ENCODE peak calls at places on chromosomes 7 and 10, in five cellular contexts. One of them, this sample, is unnamed. For H3K4me1, the result is how much of the 10 kb centered on the place peaks cover.

GRCh38 chr7:81447351-81447952 is 322.4 kb downstream of the HGF start:
- DNase-seq in CD8-positive, alpha-beta memory T cell: no peak
- DNase-seq in neuronal stem cell: no peak
- DNase-seq in ovary: no peak
- DNase-seq in left ventricle myocardium inferior: no peak
- DNase-seq in this sample: no peak

GRCh38 chr7:111937164-111937563 is 269.0 kb downstream of the DOCK4 start:
- DNase-seq in CD8-positive, alpha-beta memory T cell: no peak
- DNase-seq in left ventricle myocardium inferior: no peak
- DNase-seq in neuronal stem cell: no peak
- DNase-seq in ovary: no peak
- DNase-seq in this sample: no peak

GRCh38 chr10:43282881-43283280 is 16.0 kb upstream of the RASGEF1A start:
- DNase-seq in ovary: no peak
- DNase-seq in left ventricle myocardium inferior: no peak
- DNase-seq in neuronal stem cell: no peak
- DNase-seq in CD8-positive, alpha-beta memory T cell: no peak
- DNase-seq in this sample: no peak

GRCh38 chr7:151187409-151188251 is 580 bp upstream of the ASB10 start:
- DNase-seq in neuronal stem cell: no peak
- DNase-seq in ovary: no peak
- DNase-seq in CD8-positive, alpha-beta memory T cell: no peak
- DNase-seq in left ventricle myocardium inferior: peak
- DNase-seq in this sample: no peak

GRCh38 chr10:66834802-66835201 is 91.0 kb upstream of the LRRTM3 start:
- DNase-seq in neuronal stem cell: no peak
- DNase-seq in left ventricle myocardium inferior: no peak
- DNase-seq in CD8-positive, alpha-beta memory T cell: no peak
- DNase-seq in ovary: no peak
- DNase-seq in this sample: no peak

GRCh38 chr7:90708841-90709317 is 112.8 kb downstream of the CDK14 start:
- DNase-seq in ovary: no peak
- DNase-seq in CD8-positive, alpha-beta memory T cell: no peak
- DNase-seq in neuronal stem cell: no peak
- DNase-seq in left ventricle myocardium inferior: no peak
- DNase-seq in this sample: no peak

GRCh38 chr10:14196113-14196512 is 134.6 kb downstream of the FRMD4A start:
- DNase-seq in neuronal stem cell: no peak
- DNase-seq in left ventricle myocardium inferior: no peak
- DNase-seq in ovary: no peak
- DNase-seq in CD8-positive, alpha-beta memory T cell: no peak
- DNase-seq in this sample: no peak

GRCh38 chr10:99698504-99699080 is 33.3 kb downstream of the COX15 start:
- DNase-seq in left ventricle myocardium inferior: no peak
- DNase-seq in CD8-positive, alpha-beta memory T cell: no peak
- DNase-seq in neuronal stem cell: no peak
- DNase-seq in ovary: no peak
- DNase-seq in this sample: no peak

GRCh38 chr10:120948889-120949382 is 97.8 kb downstream of the WDR11 start:
- DNase-seq in ovary: peak
- DNase-seq in neuronal stem cell: peak
- DNase-seq in left ventricle myocardium inferior: peak
- DNase-seq in CD8-positive, alpha-beta memory T cell: peak
- DNase-seq in this sample: peak

GRCh38 chr10:24457661-24458318 is 248.9 kb downstream of the KIAA1217 start:
- DNase-seq in neuronal stem cell: no peak
- DNase-seq in ovary: no peak
- DNase-seq in left ventricle myocardium inferior: no peak
- DNase-seq in CD8-positive, alpha-beta memory T cell: no peak
- DNase-seq in this sample: no peak

GRCh38 chr10:4221315-4221714 is 436.3 kb upstream of the KLF6 start:
- DNase-seq in left ventricle myocardium inferior: no peak
- DNase-seq in CD8-positive, alpha-beta memory T cell: no peak
- DNase-seq in ovary: no peak
- DNase-seq in neuronal stem cell: no peak
- DNase-seq in this sample: no peak

GRCh38 chr7:77734590-77735421 is 38.5 kb downstream of the RSBN1L start:
- DNase-seq in neuronal stem cell: no peak
- DNase-seq in CD8-positive, alpha-beta memory T cell: no peak
- DNase-seq in ovary: no peak
- DNase-seq in left ventricle myocardium inferior: no peak
- DNase-seq in this sample: peak

GRCh38 chr7:96992624-96993452 is 12.5 kb upstream of the DLX6 start:
- DNase-seq in CD8-positive, alpha-beta memory T cell: no peak
- DNase-seq in ovary: no peak
- DNase-seq in left ventricle myocardium inferior: no peak
- DNase-seq in neuronal stem cell: peak
- DNase-seq in this sample: no peak

GRCh38 chr7:157711353-157711888 is 374.6 kb downstream of the DNAJB6 start:
- DNase-seq in CD8-positive, alpha-beta memory T cell: no peak
- DNase-seq in neuronal stem cell: no peak
- DNase-seq in ovary: peak
- DNase-seq in left ventricle myocardium inferior: no peak
- DNase-seq in this sample: no peak

GRCh38 chr10:79079074-79079397 is 10.3 kb downstream of the ZMIZ1 start:
- DNase-seq in neuronal stem cell: no peak
- DNase-seq in CD8-positive, alpha-beta memory T cell: no peak
- DNase-seq in left ventricle myocardium inferior: no peak
- DNase-seq in ovary: no peak
- DNase-seq in this sample: no peak

GRCh38 chr10:67665491-67665890 is 30.5 kb downstream of the CTNNA3 start:
- DNase-seq in CD8-positive, alpha-beta memory T cell: no peak
- DNase-seq in ovary: no peak
- DNase-seq in left ventricle myocardium inferior: no peak
- DNase-seq in neuronal stem cell: no peak
- DNase-seq in this sample: no peak

GRCh38 chr10:131141645-131142445 is 169.7 kb downstream of the TCERG1L start:
- DNase-seq in CD8-positive, alpha-beta memory T cell: no peak
- DNase-seq in left ventricle myocardium inferior: no peak
- DNase-seq in ovary: no peak
- DNase-seq in neuronal stem cell: no peak
- DNase-seq in this sample: no peak

GRCh38 chr10:66910676-66911075 is 15.2 kb upstream of the LRRTM3 start:
- DNase-seq in left ventricle myocardium inferior: no peak
- DNase-seq in neuronal stem cell: no peak
- DNase-seq in CD8-positive, alpha-beta memory T cell: no peak
- DNase-seq in ovary: no peak
- DNase-seq in this sample: no peak

GRCh38 chr7:46205478-46205877 is 284.4 kb upstream of the IGFBP3 start:
- DNase-seq in left ventricle myocardium inferior: no peak
- DNase-seq in CD8-positive, alpha-beta memory T cell: no peak
- DNase-seq in neuronal stem cell: no peak
- DNase-seq in ovary: no peak
- DNase-seq in this sample: peak

GRCh38 chr10:43199088-43199683 is 60.9 kb downstream of the CSGALNACT2 start:
- DNase-seq in CD8-positive, alpha-beta memory T cell: no peak
- DNase-seq in neuronal stem cell: no peak
- DNase-seq in left ventricle myocardium inferior: no peak
- DNase-seq in ovary: no peak
- DNase-seq in this sample: no peak

GRCh38 chr7:92880212-92881090 is 44.1 kb upstream of the CDK6 start:
- DNase-seq in ovary: no peak
- DNase-seq in CD8-positive, alpha-beta memory T cell: no peak
- DNase-seq in neuronal stem cell: no peak
- DNase-seq in left ventricle myocardium inferior: no peak
- DNase-seq in this sample: peak

GRCh38 chr7:149772236-149772820 is 1.1 kb downstream of the ZNF467 start:
- DNase-seq in left ventricle myocardium inferior: no peak
- DNase-seq in CD8-positive, alpha-beta memory T cell: no peak
- DNase-seq in neuronal stem cell: peak
- DNase-seq in ovary: no peak
- DNase-seq in this sample: peak

GRCh38 chr10:17650416-17650815 is 6.5 kb downstream of the STAM start:
- DNase-seq in neuronal stem cell: no peak
- DNase-seq in CD8-positive, alpha-beta memory T cell: no peak
- DNase-seq in left ventricle myocardium inferior: no peak
- DNase-seq in ovary: no peak
- DNase-seq in this sample: no peak

GRCh38 chr10:69801094-69801433 is 642 bp upstream of the COL13A1 start:
- DNase-seq in left ventricle myocardium inferior: peak
- DNase-seq in neuronal stem cell: peak
- DNase-seq in ovary: peak
- DNase-seq in CD8-positive, alpha-beta memory T cell: no peak
- DNase-seq in this sample: peak

GRCh38 chr10:13769926-13770325 is 183.2 kb downstream of the PRPF18 start:
- DNase-seq in left ventricle myocardium inferior: no peak
- DNase-seq in neuronal stem cell: no peak
- DNase-seq in CD8-positive, alpha-beta memory T cell: no peak
- DNase-seq in ovary: no peak
- DNase-seq in this sample: no peak

GRCh38 chr7:158295966-158296797 is 291.4 kb downstream of the PTPRN2 start:
- DNase-seq in ovary: no peak
- DNase-seq in CD8-positive, alpha-beta memory T cell: no peak
- DNase-seq in left ventricle myocardium inferior: no peak
- DNase-seq in neuronal stem cell: no peak
- DNase-seq in this sample: no peak

GRCh38 chr7:128154519-128154918 is 86.6 kb upstream of the LEP start:
- DNase-seq in ovary: no peak
- DNase-seq in left ventricle myocardium inferior: no peak
- DNase-seq in neuronal stem cell: no peak
- DNase-seq in CD8-positive, alpha-beta memory T cell: no peak
- DNase-seq in this sample: no peak

GRCh38 chr10:112360308-112361270 is 13.3 kb upstream of the ACSL5 start:
- DNase-seq in CD8-positive, alpha-beta memory T cell: no peak
- DNase-seq in ovary: no peak
- DNase-seq in neuronal stem cell: no peak
- DNase-seq in left ventricle myocardium inferior: peak
- DNase-seq in this sample: peak

GRCh38 chr10:118966131-118967125 is 63.1 kb upstream of the NANOS1 start:
- DNase-seq in ovary: no peak
- DNase-seq in CD8-positive, alpha-beta memory T cell: no peak
- DNase-seq in neuronal stem cell: no peak
- DNase-seq in left ventricle myocardium inferior: peak
- DNase-seq in this sample: no peak

GRCh38 chr10:131649609-131650008 is 251.2 kb upstream of the PPP2R2D start:
- DNase-seq in neuronal stem cell: no peak
- DNase-seq in ovary: no peak
- DNase-seq in CD8-positive, alpha-beta memory T cell: no peak
- DNase-seq in left ventricle myocardium inferior: no peak
- DNase-seq in this sample: no peak

GRCh38 chr7:45924283-45924682 is 3.2 kb upstream of the IGFBP3 start:
- DNase-seq in left ventricle myocardium inferior: no peak
- DNase-seq in neuronal stem cell: no peak
- DNase-seq in CD8-positive, alpha-beta memory T cell: no peak
- DNase-seq in ovary: no peak
- DNase-seq in this sample: no peak

GRCh38 chr10:61408065-61408464 is 45.1 kb downstream of the TMEM26 start:
- DNase-seq in CD8-positive, alpha-beta memory T cell: no peak
- DNase-seq in neuronal stem cell: no peak
- DNase-seq in ovary: no peak
- DNase-seq in left ventricle myocardium inferior: no peak
- DNase-seq in this sample: no peak

GRCh38 chr7:19930851-19931250 is 157.4 kb upstream of the TMEM196 start:
- DNase-seq in neuronal stem cell: no peak
- DNase-seq in ovary: no peak
- DNase-seq in left ventricle myocardium inferior: no peak
- DNase-seq in CD8-positive, alpha-beta memory T cell: no peak
- DNase-seq in this sample: no peak

GRCh38 chr10:43198682-43199005 is 60.4 kb downstream of the CSGALNACT2 start:
- DNase-seq in ovary: no peak
- DNase-seq in neuronal stem cell: no peak
- DNase-seq in CD8-positive, alpha-beta memory T cell: no peak
- DNase-seq in left ventricle myocardium inferior: no peak
- DNase-seq in this sample: no peak

GRCh38 chr7:118473271-118473670 is 248.8 kb downstream of the ANKRD7 start:
- DNase-seq in CD8-positive, alpha-beta memory T cell: no peak
- DNase-seq in ovary: no peak
- DNase-seq in neuronal stem cell: no peak
- DNase-seq in left ventricle myocardium inferior: no peak
- DNase-seq in this sample: no peak

GRCh38 chr10:77909755-77910375 is 16.7 kb downstream of the DLG5 start:
- DNase-seq in CD8-positive, alpha-beta memory T cell: no peak
- DNase-seq in ovary: no peak
- DNase-seq in neuronal stem cell: no peak
- DNase-seq in left ventricle myocardium inferior: no peak
- DNase-seq in this sample: peak

GRCh38 chr10:86770412-86770960 is 14.1 kb downstream of the BMPR1A start:
- DNase-seq in neuronal stem cell: no peak
- DNase-seq in CD8-positive, alpha-beta memory T cell: no peak
- DNase-seq in ovary: no peak
- DNase-seq in left ventricle myocardium inferior: no peak
- DNase-seq in this sample: no peak

GRCh38 chr10:124693801-124694416 is 50.3 kb downstream of the FAM53B start:
- DNase-seq in left ventricle myocardium inferior: no peak
- DNase-seq in neuronal stem cell: no peak
- DNase-seq in ovary: no peak
- DNase-seq in CD8-positive, alpha-beta memory T cell: no peak
- DNase-seq in this sample: no peak
- H3K4me1 ChIP-seq in left ventricle myocardium inferior: half or more
- H3K4me1 ChIP-seq in neuronal stem cell: under half
- H3K4me1 ChIP-seq in ovary: under half
- H3K4me1 ChIP-seq in CD8-positive, alpha-beta memory T cell: half or more
- H3K4me1 ChIP-seq in this sample: under half

DNA sequence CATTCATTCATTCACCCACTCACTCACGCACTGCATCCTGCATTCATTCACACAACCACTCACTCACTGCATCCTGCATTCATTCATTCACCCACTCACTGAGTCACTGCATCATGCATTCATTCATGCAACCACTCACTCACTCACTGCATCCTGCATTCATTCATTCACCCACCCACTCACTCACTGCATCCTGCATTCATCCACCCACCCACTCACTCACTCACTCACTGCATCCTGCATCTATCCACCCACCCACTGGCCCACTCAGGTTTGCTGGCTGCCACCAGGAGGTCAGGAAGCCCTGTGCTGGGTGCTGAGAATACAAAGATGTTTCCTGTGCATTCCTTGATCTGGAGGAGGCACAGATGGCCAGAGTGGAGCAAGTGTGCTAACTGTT is 2.3 kb upstream of the SNX8 start:
- DNase-seq in neuronal stem cell: no peak
- DNase-seq in CD8-positive, alpha-beta memory T cell: no peak
- DNase-seq in ovary: no peak
- DNase-seq in left ventricle myocardium inferior: no peak
- DNase-seq in this sample: no peak
- H3K4me1 ChIP-seq in neuronal stem cell: under half
- H3K4me1 ChIP-seq in CD8-positive, alpha-beta memory T cell: under half
- H3K4me1 ChIP-seq in ovary: under half
- H3K4me1 ChIP-seq in left ventricle myocardium inferior: under half
- H3K4me1 ChIP-seq in this sample: under half

DNA sequence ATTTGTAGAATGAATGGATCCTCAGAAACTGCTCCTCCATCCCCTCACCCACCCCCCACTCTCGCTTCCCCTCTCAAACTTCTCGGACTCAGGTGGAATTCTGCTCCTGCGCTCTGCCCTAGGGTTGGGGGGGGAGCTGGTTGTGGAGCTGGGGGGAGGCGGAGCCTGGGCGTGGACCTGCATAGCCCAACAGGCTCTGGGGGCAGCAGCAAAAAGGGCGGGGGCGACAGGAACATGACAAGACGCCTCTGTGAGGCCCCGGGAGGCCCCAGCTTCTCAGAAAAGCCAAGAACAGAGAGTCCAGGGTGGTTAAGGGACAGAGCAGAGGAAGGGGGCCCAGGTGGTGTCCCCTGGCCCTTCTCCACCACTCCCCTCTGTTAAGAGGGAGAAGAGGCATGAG is 3.5 kb downstream of the TSC22D4 start:
- DNase-seq in neuronal stem cell: no peak
- DNase-seq in left ventricle myocardium inferior: peak
- DNase-seq in CD8-positive, alpha-beta memory T cell: no peak
- DNase-seq in ovary: no peak
- DNase-seq in this sample: no peak
- H3K4me1 ChIP-seq in neuronal stem cell: under half
- H3K4me1 ChIP-seq in left ventricle myocardium inferior: half or more
- H3K4me1 ChIP-seq in CD8-positive, alpha-beta memory T cell: half or more
- H3K4me1 ChIP-seq in ovary: under half
- H3K4me1 ChIP-seq in this sample: under half

GRCh38 chr7:1045038-1045726 is 836 bp downstream of the GPR146 start:
- DNase-seq in left ventricle myocardium inferior: no peak
- DNase-seq in ovary: no peak
- DNase-seq in CD8-positive, alpha-beta memory T cell: no peak
- DNase-seq in neuronal stem cell: no peak
- DNase-seq in this sample: no peak
- H3K4me1 ChIP-seq in left ventricle myocardium inferior: half or more
- H3K4me1 ChIP-seq in ovary: under half
- H3K4me1 ChIP-seq in CD8-positive, alpha-beta memory T cell: half or more
- H3K4me1 ChIP-seq in neuronal stem cell: under half
- H3K4me1 ChIP-seq in this sample: under half

This sample was measured in mucosa of descending colon.